ENCODE peak calls at places on chromosomes 13 and 19, in four cellular contexts. W, A, V and L are unnamed samples. For H3K36me3, the result is how much of the 10 kb centered on the place peaks cover.

GRCh38 chr13:20136781-20137703 is 23.8 kb downstream of the GJA3 start:
- DNase-seq in W (peak), A (no peak), V (peak), L (no peak)

GRCh38 chr19:37953576-37954303 is 46.7 kb downstream of the SIPA1L3 start:
- DNase-seq in W (no peak), A (no peak), V (no peak), L (no peak)

GRCh38 chr19:40465025-40465780 is at the start of gene BLVRB:
- DNase-seq in W (peak), A (peak), V (no peak), L (no peak)

GRCh38 chr19:18408053-18408476 is 10.6 kb upstream of the LRRC25 start:
- DNase-seq in W (no peak), A (peak), V (no peak), L (no peak)

GRCh38 chr19:43438291-43439162 is 23.8 kb downstream of the TEX101 start:
- DNase-seq in W (no peak), A (no peak), V (no peak), L (no peak)

GRCh38 chr13:52010890-52011689 is at the start of gene ATP7B:
- DNase-seq in W (peak), A (peak), V (no peak), L (no peak)

GRCh38 chr19:16969127-16969526 is 57.5 kb downstream of the CPAMD8 start:
- DNase-seq in W (peak), A (no peak), V (no peak), L (no peak)

GRCh38 chr19:48237057-48237456 is 18.7 kb downstream of the CARD8 start:
- DNase-seq in W (no peak), A (no peak), V (no peak), L (no peak)

GRCh38 chr13:33207616-33207964 is 78.0 kb downstream of the STARD13 start:
- DNase-seq in W (peak), A (no peak), V (no peak), L (no peak)

GRCh38 chr19:46847528-46847927 is 3.1 kb downstream of the AP2S1 start:
- DNase-seq in W (no peak), A (no peak), V (no peak), L (no peak)

GRCh38 chr19:14599548-14600147 is 16.8 kb downstream of the CLEC17A start:
- DNase-seq in W (no peak), A (peak), V (no peak), L (no peak)

GRCh38 chr19:13015361-13016231 is 20.3 kb downstream of the NFIX start:
- DNase-seq in W (no peak), A (peak), V (no peak), L (no peak)

GRCh38 chr19:57648336-57649003 is 15.5 kb downstream of the ZNF211 start:
- DNase-seq in W (no peak), A (no peak), V (no peak), L (no peak)

GRCh38 chr19:41478875-41479756 is 36.2 kb downstream of the ERICH4 start:
- DNase-seq in W (no peak), A (no peak), V (no peak), L (no peak)

GRCh38 chr13:30607908-30608307 is 9.8 kb upstream of the USPL1 start:
- DNase-seq in W (no peak), A (no peak), V (peak), L (no peak)

GRCh38 chr13:48278806-48279205 is 24.7 kb upstream of the RB1 start:
- DNase-seq in W (no peak), A (no peak), V (no peak), L (no peak)

GRCh38 chr13:18991054-18991453 is 190.6 kb downstream of the TUBA3C start:
- DNase-seq in W (no peak), A (no peak), V (no peak), L (no peak)

GRCh38 chr13:32175307-32175706 is 139.9 kb downstream of the ZAR1L start:
- DNase-seq in W (no peak), A (no peak), V (no peak), L (no peak)

GRCh38 chr19:13689050-13689449 is 75.3 kb upstream of the MRI1 start:
- DNase-seq in W (peak), A (no peak), V (no peak), L (no peak)

GRCh38 chr19:11281336-11282049 is 14.5 kb upstream of the TSPAN16 start:
- DNase-seq in W (no peak), A (no peak), V (no peak), L (no peak)

GRCh38 chr13:29429496-29429895 is 166.0 kb downstream of the SLC7A1 start:
- DNase-seq in W (no peak), A (no peak), V (no peak), L (no peak)
- H3K27ac ChIP-seq in W (no peak), A (no peak), V (no peak), L (no peak)

DNA sequence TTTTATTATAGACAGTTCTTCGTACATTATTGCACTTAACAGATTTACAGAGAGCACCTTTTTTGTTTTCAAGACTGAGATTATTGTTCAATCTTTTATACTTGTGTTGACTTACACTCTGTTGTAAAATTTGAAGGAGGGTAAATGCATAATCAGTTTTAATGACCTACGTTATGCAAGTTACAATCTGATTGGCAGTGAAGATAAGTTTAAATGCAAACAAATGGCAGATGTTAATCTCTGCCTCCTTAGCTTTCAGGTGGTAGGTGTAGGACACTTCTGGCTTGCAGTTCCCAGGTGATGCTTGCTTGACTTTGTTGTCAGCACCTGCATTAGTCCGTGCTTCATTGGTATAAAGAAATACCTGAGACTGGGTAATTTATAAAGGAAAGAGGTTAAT is 424.9 kb downstream of the FGF9 start:
- DNase-seq in W (no peak), A (no peak), V (no peak), L (no peak)
- H3K36me3 ChIP-seq in W (under half), A (under half), V (under half), L (under half)

DNA sequence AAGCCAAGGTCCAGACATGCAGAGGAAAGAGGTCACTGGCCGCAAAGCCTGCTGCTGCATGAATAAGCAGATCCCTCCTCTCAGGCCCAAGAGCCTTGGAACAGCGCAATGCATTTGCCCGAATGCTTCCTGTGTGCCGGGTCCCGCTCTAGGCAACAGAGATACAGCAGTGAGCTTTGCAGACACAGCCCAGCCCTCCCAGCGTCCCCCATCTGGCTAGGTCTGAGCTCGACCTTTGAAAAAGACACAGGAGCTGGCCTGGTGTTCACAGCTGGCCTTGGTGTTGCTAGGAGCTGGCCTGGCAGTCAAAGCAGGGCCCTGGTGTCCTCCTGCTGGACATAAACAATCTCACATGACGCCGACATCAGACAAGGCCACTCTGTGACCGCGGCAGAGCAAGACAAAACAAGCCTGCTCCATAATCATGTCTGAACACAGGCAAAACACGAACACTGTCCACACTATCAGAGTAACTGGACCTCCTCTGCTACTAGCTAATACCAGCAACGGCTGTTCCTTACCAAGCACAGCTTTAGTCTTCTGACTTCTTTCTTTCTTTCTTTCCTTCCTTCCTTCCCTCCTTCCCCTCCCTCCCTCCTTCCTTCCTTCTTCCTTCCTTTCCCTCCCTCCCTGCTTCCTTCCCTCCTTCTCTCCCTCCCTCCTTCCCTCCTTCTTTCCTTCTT is 5.7 kb upstream of the PEX11G start:
- DNase-seq in W (peak), A (peak), V (no peak), L (no peak)
- H3K27ac ChIP-seq in W (peak), A (no peak), V (no peak), L (no peak)

GRCh38 chr19:54153731-54154326 is 5.7 kb downstream of the LENG1 start:
- DNase-seq in W (no peak), A (no peak), V (no peak), L (no peak)
- H3K36me3 ChIP-seq in W (under half), A (half or more), V (half or more), L (half or more)

GRCh38 chr13:106491463-106491862 is 44.0 kb downstream of the EFNB2 start:
- DNase-seq in W (no peak), A (no peak), V (no peak), L (no peak)
- H3K27ac ChIP-seq in W (no peak), A (no peak), V (no peak), L (no peak)